ENCODE peak calls at places on chromosomes 13 and 19, in four cellular contexts. H, A, P and K are unnamed samples.

GRCh38 chr19:43318796-43319314 is 34.6 kb upstream of the CD177 start:
- DNase-seq in A (no peak), H (no peak), P (no peak), K (no peak)

GRCh38 chr13:110062077-110062776 is 244.7 kb downstream of the COL4A1 start:
- DNase-seq in A (no peak), P (no peak), H (no peak), K (no peak)

GRCh38 chr19:36222503-36222902 is 7.6 kb downstream of the ZNF146 start:
- DNase-seq in A (no peak), P (no peak), H (no peak), K (no peak)

GRCh38 chr19:31356587-31357314 is 7.5 kb upstream of the TSHZ3 start:
- DNase-seq in P (no peak), H (no peak), A (no peak), K (peak; percentile 83)

GRCh38 chr13:39493966-39494365 is 109.0 kb downstream of the LHFPL6 start:
- DNase-seq in H (no peak), P (no peak), A (no peak), K (no peak)

GRCh38 chr13:99979453-99980200 is 2.0 kb upstream of the ZIC2 start:
- DNase-seq in A (peak; percentile 59), H (no peak), P (no peak), K (peak; percentile 62)

GRCh38 chr13:43289458-43290255 is 266.3 kb downstream of the DNAJC15 start:
- DNase-seq in A (no peak), H (no peak), P (no peak), K (no peak)

GRCh38 chr19:2983351-2984195 is 6.2 kb downstream of the TLE6 start:
- DNase-seq in A (peak; percentile 99), H (peak; percentile 60), P (peak; percentile 85), K (no peak)

GRCh38 chr13:93268327-93269028 is 41.9 kb downstream of the GPC6 start:
- DNase-seq in H (no peak), P (no peak), A (no peak), K (no peak)

GRCh38 chr19:52048604-52049493 is at the start of gene ZNF432:
- DNase-seq in P (peak; percentile 94), A (peak; percentile 95), H (peak; percentile 95), K (peak; percentile 91)

GRCh38 chr13:102868366-102868936 is 22.6 kb downstream of the ERCC5 start:
- DNase-seq in H (no peak), P (no peak), A (no peak), K (no peak)

GRCh38 chr13:34070006-34070405 is 252.1 kb downstream of the RFC3 start:
- DNase-seq in P (no peak), A (peak; percentile 21), H (no peak), K (no peak)

GRCh38 chr19:14059093-14059480 is 2.8 kb downstream of the PALM3 start:
- DNase-seq in H (no peak), A (peak; percentile 34), P (no peak), K (peak; percentile 78)

GRCh38 chr13:109835321-109835720 is 48.9 kb upstream of the IRS2 start:
- DNase-seq in P (no peak), A (no peak), H (no peak), K (no peak)

GRCh38 chr19:18135712-18136584 is 17.0 kb upstream of the PIK3R2 start:
- DNase-seq in A (no peak), P (no peak), H (no peak), K (no peak)

GRCh38 chr19:12230751-12231733 is 63.6 kb downstream of the ZNF44 start:
- DNase-seq in A (no peak), H (no peak), P (no peak), K (no peak)

GRCh38 chr13:71964491-71965108 is 97.6 kb upstream of the DACH1 start:
- DNase-seq in A (no peak), P (no peak), H (peak; percentile 6), K (no peak)

GRCh38 chr13:33490461-33491327 is 205.1 kb upstream of the STARD13 start:
- DNase-seq in P (no peak), H (no peak), A (peak; percentile 79), K (no peak)

GRCh38 chr19:46718157-46718933 is 1.4 kb upstream of the PRKD2 start:
- DNase-seq in A (no peak), P (no peak), H (no peak), K (peak; percentile 79)

GRCh38 chr13:22483276-22483675 is 697.5 kb upstream of the SGCG start:
- DNase-seq in P (no peak), A (no peak), H (no peak), K (no peak)

GRCh38 chr13:53873558-53873957 is 844.9 kb downstream of the OLFM4 start:
- DNase-seq in A (no peak), H (no peak), P (no peak), K (no peak)

GRCh38 chr13:104773775-104774174 is 1707.6 kb upstream of the SLC10A2 start:
- DNase-seq in P (no peak), H (peak; percentile 82), A (peak; percentile 51), K (no peak)

GRCh38 chr19:56253737-56254136 is 18.8 kb upstream of the EDDM13 start:
- DNase-seq in P (no peak), A (peak; percentile 68), H (peak; percentile 59), K (no peak)

GRCh38 chr19:17095141-17095919 is 19.8 kb downstream of the MYO9B start:
- DNase-seq in A (no peak), H (peak; percentile 91), P (peak; percentile 86), K (no peak)

GRCh38 chr19:17081672-17082630 is 6.4 kb downstream of the MYO9B start:
- DNase-seq in P (peak; percentile 82), A (no peak), H (no peak), K (no peak)

GRCh38 chr13:60335531-60335930 is 61.5 kb upstream of the TDRD3 start:
- DNase-seq in H (peak; percentile 24), P (no peak), A (peak; percentile 64), K (no peak)

GRCh38 chr13:67156718-67157049 is 73.5 kb downstream of the PCDH9 start:
- DNase-seq in A (no peak), H (no peak), P (no peak), K (no peak)

GRCh38 chr19:39818626-39819097 is 15.3 kb downstream of the DYRK1B start:
- DNase-seq in A (no peak), H (no peak), P (no peak), K (peak; percentile 38)

GRCh38 chr19:38478273-38478971 is 44.9 kb downstream of the RYR1 start:
- DNase-seq in A (peak; percentile 52), P (no peak), H (peak; percentile 6), K (no peak)

GRCh38 chr19:18053571-18054219 is 33.0 kb downstream of the IL12RB1 start:
- DNase-seq in A (no peak), P (no peak), H (peak; percentile 62), K (no peak)

GRCh38 chr13:110549795-110550160 is 11.7 kb downstream of the RAB20 start:
- DNase-seq in P (no peak), H (no peak), A (no peak), K (no peak)

GRCh38 chr13:113907637-113908617 is 44.1 kb upstream of the GAS6 start:
- DNase-seq in H (peak; percentile 64), P (no peak), A (peak; percentile 43), K (peak; percentile 52)

GRCh38 chr13:41075485-41075884 is 14.2 kb downstream of the WBP4 start:
- DNase-seq in A (no peak), P (no peak), H (no peak), K (no peak)

GRCh38 chr13:26538363-26539317 is 18.8 kb upstream of the WASF3 start:
- DNase-seq in A (peak; percentile 12), H (no peak), P (peak; percentile 55), K (no peak)